ENCODE peak calls at places on chromosomes 16 and 17, in nine cellular contexts. U is heart right ventricle, K is neural progenitor cell, L is sigmoid colon, J is aorta, G is adipocyte, M is OCI-LY7, D is keratinocyte, S is body of pancreas. P is an unnamed sample. For H3K9me3, the result is how much of the 10 kb centered on the place peaks cover.

GRCh38 chr16:12539185-12539929 is 264.3 kb downstream of the CPPED1 start:
- DNase-seq in U (no peak), K (no peak), S (no peak), J (no peak), M (no peak), G (peak), L (no peak), D (no peak), P (no peak)

GRCh38 chr17:13311301-13311700 is 290.4 kb downstream of the HS3ST3A1 start:
- DNase-seq in S (no peak), K (no peak), U (no peak), M (no peak), D (no peak), J (no peak), G (peak), L (no peak), P (no peak)

GRCh38 chr16:15742716-15743115 is 92.7 kb downstream of the NDE1 start:
- DNase-seq in D (no peak), K (no peak), L (no peak), J (no peak), M (no peak), S (no peak), G (no peak), U (no peak), P (no peak)

GRCh38 chr16:67977005-67977404 is 3.3 kb downstream of the DPEP3 start:
- DNase-seq in J (no peak), M (no peak), L (no peak), U (no peak), G (no peak), S (no peak), K (no peak), D (no peak), P (no peak)

GRCh38 chr17:45783593-45784292 is 377 bp upstream of the CRHR1 start:
- DNase-seq in G (peak), K (peak), D (no peak), L (no peak), J (peak), U (no peak), M (no peak), S (no peak), P (peak)

GRCh38 chr17:13765701-13766100 is 164.0 kb upstream of the HS3ST3A1 start:
- DNase-seq in D (no peak), M (no peak), L (no peak), U (no peak), S (no peak), K (no peak), G (no peak), J (no peak), P (no peak)

GRCh38 chr16:17161034-17161433 is 309.7 kb downstream of the XYLT1 start:
- DNase-seq in L (no peak), G (no peak), K (peak), M (no peak), S (no peak), U (no peak), D (no peak), J (no peak), P (no peak)

GRCh38 chr16:9139965-9140364 is 48.5 kb downstream of the HAPSTR1 start:
- DNase-seq in K (peak), U (no peak), D (no peak), M (peak), L (no peak), J (peak), S (no peak), G (peak), P (no peak)

GRCh38 chr16:19132898-19133297 is 19.1 kb downstream of the ITPRIPL2 start:
- DNase-seq in K (no peak), D (no peak), U (no peak), G (no peak), L (no peak), S (no peak), J (no peak), M (no peak), P (no peak)

GRCh38 chr16:278863-279366 is 1.5 kb upstream of the ARHGDIG start:
- DNase-seq in G (peak), K (peak), U (no peak), S (peak), D (no peak), L (no peak), J (no peak), M (peak), P (no peak)

GRCh38 chr16:6377956-6378355 is 954.7 kb upstream of the RBFOX1 start:
- DNase-seq in L (no peak), G (no peak), K (no peak), D (no peak), U (no peak), M (no peak), J (no peak), S (no peak), P (no peak)

GRCh38 chr17:71107136-71107535 is 937.8 kb downstream of the KCNJ2 start:
- DNase-seq in M (no peak), L (no peak), U (no peak), D (no peak), K (no peak), S (no peak), J (no peak), G (no peak), P (no peak)

GRCh38 chr17:17710728-17711541 is 29.7 kb downstream of the RAI1 start:
- DNase-seq in D (peak), S (peak), J (peak), K (peak), U (no peak), L (peak), G (peak), M (no peak), P (no peak)

GRCh38 chr17:81020767-81021497 is 14.0 kb upstream of the BAIAP2 start:
- DNase-seq in M (no peak), D (no peak), J (peak), L (peak), G (no peak), K (no peak), U (peak), S (no peak), P (no peak)

GRCh38 chr17:77451271-77451893 is 310.6 kb downstream of the SEC14L1 start:
- DNase-seq in L (peak), K (peak), U (peak), M (peak), D (no peak), J (peak), S (peak), G (peak), P (peak)

GRCh38 chr17:39399792-39400191 is 1.6 kb downstream of the FBXL20 start:
- DNase-seq in S (no peak), K (no peak), G (no peak), U (no peak), D (no peak), L (no peak), M (no peak), J (no peak), P (no peak)

GRCh38 chr16:70651524-70651923 is 5.2 kb downstream of the IL34 start:
- DNase-seq in S (no peak), U (no peak), J (peak), M (no peak), K (no peak), L (no peak), D (no peak), G (peak), P (no peak)

GRCh38 chr17:77281024-77281903 is 140.5 kb downstream of the SEC14L1 start:
- DNase-seq in G (peak), U (peak), J (peak), K (peak), L (peak), M (peak), D (no peak), S (peak), P (peak)

GRCh38 chr17:79080349-79080748 is 5.7 kb downstream of the ENGASE start:
- DNase-seq in D (no peak), L (no peak), U (no peak), J (peak), S (no peak), G (no peak), K (no peak), M (no peak), P (no peak)

GRCh38 chr17:79079421-79080200 is 5.0 kb downstream of the ENGASE start:
- DNase-seq in S (no peak), U (no peak), M (no peak), L (no peak), J (peak), G (no peak), D (no peak), K (no peak), P (no peak)

GRCh38 chr17:79081571-79082276 is 7.1 kb downstream of the ENGASE start:
- DNase-seq in G (no peak), L (no peak), J (peak), S (no peak), M (no peak), D (no peak), U (no peak), K (no peak), P (no peak)

GRCh38 chr17:79082311-79083190 is 7.9 kb downstream of the ENGASE start:
- DNase-seq in D (no peak), J (peak), M (peak), G (peak), U (peak), S (peak), L (no peak), K (peak), P (peak)

GRCh38 chr17:79080761-79081290 is 6.2 kb downstream of the ENGASE start:
- DNase-seq in K (no peak), L (no peak), D (no peak), M (no peak), J (peak), G (no peak), U (no peak), S (no peak), P (no peak)
- H3K9me3 ChIP-seq in K (under half), L (under half), D (under half), M (under half), J (under half), G (under half), U (under half), S (under half), P (under half)

DNA sequence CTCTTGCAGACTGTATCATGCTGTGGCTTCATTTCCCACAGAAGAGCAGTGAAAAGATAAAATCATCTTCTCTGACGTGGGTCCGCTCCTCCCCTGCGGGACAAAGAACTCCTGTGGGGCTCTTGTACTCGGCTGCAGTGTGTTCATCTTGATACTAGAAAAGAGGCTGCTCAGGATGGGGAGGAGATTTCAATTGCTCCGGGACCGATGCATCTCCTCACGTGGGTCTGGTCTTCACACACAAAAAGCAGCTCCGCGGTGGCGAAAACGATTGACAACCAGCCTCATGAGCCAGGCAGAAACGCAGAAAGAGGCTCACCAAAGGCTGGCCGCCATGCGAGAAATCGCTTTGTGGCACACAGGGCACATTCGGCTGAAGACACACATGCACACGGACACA is 14.4 kb upstream of the KCNJ18 start:
- DNase-seq in L (peak), M (no peak), U (no peak), S (no peak), D (no peak), G (no peak), J (peak), K (no peak), P (no peak)
- H3K9me3 ChIP-seq in L (under half), M (under half), U (under half), S (under half), D (under half), G (under half), J (under half), K (under half), P (under half)

GRCh38 chr17:22461460-22462145 is 769.3 kb downstream of the KCNJ18 start:
- DNase-seq in L (no peak), J (no peak), D (no peak), K (no peak), S (no peak), M (no peak), G (no peak), U (no peak), P (no peak)
- H3K9me3 ChIP-seq in L (under half), J (under half), D (under half), K (under half), S (under half), M (under half), G (under half), U (under half), P (under half)

GRCh38 chr17:29693751-29694150 is 71.0 kb upstream of the CORO6 start:
- DNase-seq in K (no peak), M (no peak), J (no peak), L (no peak), U (no peak), S (no peak), G (no peak), D (no peak), P (no peak)

GRCh38 chr17:29698837-29699236 is 76.1 kb upstream of the CORO6 start:
- DNase-seq in J (no peak), G (no peak), M (no peak), U (no peak), L (no peak), S (no peak), K (no peak), D (no peak), P (no peak)

GRCh38 chr17:29697371-29697770 is 74.7 kb upstream of the CORO6 start:
- DNase-seq in S (no peak), M (no peak), D (no peak), K (no peak), U (no peak), J (no peak), L (no peak), G (no peak), P (no peak)

GRCh38 chr17:29698019-29698777 is 75.5 kb upstream of the CORO6 start:
- DNase-seq in U (no peak), D (no peak), S (no peak), L (no peak), J (no peak), G (no peak), M (no peak), K (no peak), P (no peak)

GRCh38 chr17:29694923-29695563 is 72.3 kb upstream of the CORO6 start:
- DNase-seq in J (no peak), U (no peak), M (no peak), K (no peak), S (no peak), L (no peak), G (no peak), D (no peak), P (no peak)
- H3K9me3 ChIP-seq in J (under half), U (under half), M (under half), K (under half), S (under half), L (under half), G (under half), D (under half), P (under half)